ENCODE peak calls at places on chromosome 10, in seven cellular contexts. U, S, H, K, O, V and Y are unnamed samples.

GRCh38 chr10:79066460-79067240 is 2.1 kb upstream of the ZMIZ1 start:
- DNase-seq in H (no peak), O (no peak), U (no peak), K (no peak), S (peak; percentile 35), V (peak; percentile 69), Y (peak; percentile 35)

GRCh38 chr10:62442894-62443674 is 68.9 kb downstream of the ZNF365 start:
- DNase-seq in K (no peak), O (no peak), S (no peak), U (no peak), V (no peak), H (no peak), Y (no peak)

GRCh38 chr10:101141622-101142532 is 10.8 kb downstream of the TLX1 start:
- DNase-seq in O (peak; percentile 20), K (peak; percentile 4), U (peak; percentile 36), V (peak; percentile 88), H (peak; percentile 85), S (peak; percentile 72), Y (peak; percentile 74)

GRCh38 chr10:121975295-121976086 is 474 bp upstream of the NSMCE4A start:
- DNase-seq in U (no peak), V (peak; percentile 83), O (no peak), S (no peak), H (peak; percentile 9), K (no peak), Y (no peak)

GRCh38 chr10:58448121-58448935 is 63.1 kb downstream of the TFAM start:
- DNase-seq in K (no peak), U (no peak), V (no peak), O (no peak), S (no peak), H (no peak), Y (no peak)

GRCh38 chr10:123929791-123930190 is 38.2 kb upstream of the CPXM2 start:
- DNase-seq in K (no peak), V (no peak), S (no peak), U (no peak), O (no peak), H (no peak), Y (no peak)

GRCh38 chr10:61903184-61903990 is 1.9 kb downstream of the ARID5B start:
- DNase-seq in H (peak; percentile 77), O (peak; percentile 73), V (peak; percentile 61), K (peak; percentile 53), U (peak; percentile 51), S (peak; percentile 55), Y (peak; percentile 63)

GRCh38 chr10:47360419-47361040 is 12.4 kb downstream of the RBP3 start:
- DNase-seq in K (no peak), H (no peak), V (no peak), S (no peak), O (no peak), U (no peak), Y (no peak)

GRCh38 chr10:24771943-24772747 is 48.5 kb upstream of the ARHGAP21 start:
- DNase-seq in S (peak; percentile 46), O (no peak), K (no peak), V (no peak), U (no peak), H (no peak), Y (no peak)

GRCh38 chr10:71269301-71270288 is 49.5 kb upstream of the SLC29A3 start:
- DNase-seq in H (no peak), V (peak; percentile 91), K (no peak), O (peak; percentile 45), S (peak; percentile 49), U (no peak), Y (no peak)

GRCh38 chr10:27612615-27613014 is 108.5 kb downstream of the RAB18 start:
- DNase-seq in K (no peak), H (no peak), S (no peak), O (no peak), V (no peak), U (no peak), Y (no peak)

GRCh38 chr10:132616170-132616994 is 78.8 kb downstream of the INPP5A start:
- DNase-seq in U (no peak), H (no peak), S (no peak), V (no peak), K (no peak), O (no peak), Y (no peak)

GRCh38 chr10:78925800-78926319 is 142.9 kb upstream of the ZMIZ1 start:
- DNase-seq in H (no peak), U (peak; percentile 97), V (no peak), O (peak; percentile 99), S (peak; percentile 98), K (no peak), Y (peak; percentile 97)

GRCh38 chr10:72275351-72276012 is 1.8 kb downstream of the DDIT4 start:
- DNase-seq in K (no peak), U (no peak), S (peak; percentile 34), O (no peak), H (peak; percentile 49), V (no peak), Y (peak; percentile 61)

GRCh38 chr10:122647383-122647968 is 52.2 kb downstream of the C10orf120 start:
- DNase-seq in O (no peak), H (no peak), S (no peak), K (no peak), V (no peak), U (no peak), Y (no peak)

GRCh38 chr10:126919426-126919825 is 14.2 kb downstream of the DOCK1 start:
- DNase-seq in K (no peak), O (no peak), U (no peak), H (no peak), S (no peak), V (no peak), Y (no peak)

DNA sequence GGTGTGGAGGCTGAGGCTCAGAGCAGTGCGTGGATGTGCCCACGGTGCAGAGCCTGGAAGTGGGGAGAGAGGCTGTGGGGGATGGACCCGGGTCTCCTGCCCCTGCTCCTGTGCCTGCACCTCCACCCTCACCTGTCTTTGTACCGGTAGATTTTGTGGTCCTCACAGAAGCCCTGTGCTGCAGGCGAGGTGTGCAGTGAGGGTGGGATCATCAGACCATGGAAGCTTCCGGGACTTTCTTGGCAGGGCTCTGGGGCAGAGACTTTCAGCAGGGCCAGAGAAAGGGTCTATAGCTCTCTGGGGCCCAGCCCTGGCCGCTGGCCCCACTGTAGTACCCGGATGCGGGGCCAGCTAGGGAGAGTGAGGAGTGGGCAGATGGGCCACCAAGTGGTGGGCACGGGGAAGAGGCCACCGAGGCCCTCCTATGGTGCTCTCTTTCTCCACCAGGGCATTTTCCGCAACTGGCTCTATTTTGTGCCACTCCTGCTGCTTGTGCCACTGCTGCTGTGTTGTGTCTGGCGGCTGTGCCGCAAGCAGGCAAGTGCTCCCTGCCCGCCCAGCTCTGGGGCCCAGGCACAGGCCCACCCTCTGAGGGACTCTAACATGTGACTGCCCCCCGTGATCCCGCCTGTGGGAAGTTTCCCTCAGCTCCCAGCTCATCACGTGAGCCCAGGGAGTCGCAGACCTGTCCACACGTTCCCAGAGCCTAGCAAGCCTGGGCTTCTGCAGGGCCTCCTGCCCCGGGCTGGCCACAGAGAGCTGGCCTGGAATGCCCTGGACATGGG is 22.1 kb downstream of the ANTXRL start:
- DNase-seq in H (no peak), O (no peak), K (no peak), U (no peak), V (peak; percentile 20), S (no peak), Y (no peak)
- H2AFZ ChIP-seq in H (no peak overlapping the region), O (no peak overlapping the region), K (no peak overlapping the region), U (no peak overlapping the region), V (no peak overlapping the region), S (no peak overlapping the region), Y (no peak overlapping the region)

GRCh38 chr10:640673-641045 is 48.8 kb downstream of the DIP2C start:
- DNase-seq in H (no peak), U (no peak), V (no peak), K (no peak), O (no peak), S (no peak), Y (no peak)
- H4K20me1 ChIP-seq in H (no peaks in the 10 kb centered on the region), U (no peaks in the 10 kb centered on the region), V (no peaks in the 10 kb centered on the region), K (no peaks in the 10 kb centered on the region), O (peaks cover 89% of the 10 kb centered on the region), S (peaks cover 83% of the 10 kb centered on the region), Y (no peaks in the 10 kb centered on the region)

DNA sequence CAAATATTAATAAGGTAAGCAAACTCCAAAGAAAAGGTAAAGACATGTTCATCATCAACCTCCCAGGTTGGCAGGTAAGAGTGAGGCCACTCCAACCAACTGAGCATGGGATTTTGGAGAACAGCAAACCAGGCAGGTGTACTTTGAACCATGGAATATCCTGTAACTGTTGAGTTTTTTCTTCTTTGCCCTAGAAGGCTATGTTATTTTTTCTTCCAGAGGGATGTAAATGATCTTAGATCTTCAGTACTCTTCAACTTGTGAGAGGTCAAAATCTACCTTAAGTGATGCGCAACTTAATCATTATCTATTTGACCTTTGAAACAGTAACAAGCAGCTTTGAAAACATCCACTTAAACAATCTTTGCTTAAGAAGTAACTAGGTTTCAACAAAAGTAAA is at the start of gene CUBN:
- DNase-seq in S (no peak), H (no peak), V (no peak), O (no peak), K (no peak), U (no peak), Y (no peak)
- H2AFZ ChIP-seq in S (no peak within 1 kb of the TSS), H (no peak within 1 kb of the TSS), V (no peak within 1 kb of the TSS), O (no peak within 1 kb of the TSS), K (no peak within 1 kb of the TSS), U (no peak within 1 kb of the TSS), Y (no peak within 1 kb of the TSS)

DNA sequence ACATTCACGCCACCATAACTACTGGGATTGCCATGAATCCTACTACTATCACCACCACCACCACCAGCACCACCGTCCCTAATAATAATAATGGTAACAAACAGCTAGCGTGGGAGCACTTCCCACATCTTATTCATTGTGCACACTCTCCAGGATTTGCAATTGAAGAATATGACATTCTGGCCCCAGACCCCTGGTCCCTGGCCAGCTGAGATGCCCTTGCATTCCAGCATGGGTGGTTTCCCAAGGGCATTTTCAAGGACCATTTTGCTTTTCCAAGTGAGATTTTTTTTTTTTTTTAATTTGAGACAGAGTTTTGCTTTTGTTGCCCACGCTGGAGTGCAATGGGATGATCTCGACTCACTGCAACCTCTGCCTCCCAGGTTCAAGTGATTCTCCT is 14.7 kb downstream of the CTBP2 start:
- DNase-seq in K (no peak), V (no peak), O (no peak), H (no peak), U (no peak), S (no peak), Y (no peak)
- H4K20me1 ChIP-seq in K (no peaks in the 10 kb centered on the region), V (no peaks in the 10 kb centered on the region), O (peaks cover 99% of the 10 kb centered on the region), H (no peaks in the 10 kb centered on the region), U (peaks cover 93% of the 10 kb centered on the region), S (peaks cover 100% of the 10 kb centered on the region), Y (peaks cover 13% of the 10 kb centered on the region)

DNA sequence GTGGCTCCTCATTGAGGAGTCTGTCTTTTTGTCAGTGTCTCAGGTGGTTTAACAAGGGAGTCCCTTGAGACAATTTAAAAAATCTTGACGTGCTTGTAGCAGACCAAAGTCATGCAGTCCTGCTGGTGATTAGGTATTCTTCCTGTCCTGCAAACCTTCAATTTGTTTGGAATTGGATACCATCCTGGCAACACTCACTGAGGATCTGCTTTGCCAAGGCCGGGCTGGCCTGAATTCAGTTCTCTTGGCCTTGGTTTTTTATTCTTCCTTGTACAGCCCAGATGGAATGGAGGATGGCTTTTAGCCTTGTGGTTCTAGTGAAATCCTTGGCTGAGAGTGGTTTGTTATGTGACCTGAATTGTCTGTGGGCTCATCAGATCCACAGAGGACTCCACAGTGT is 129.0 kb downstream of the PLXDC2 start:
- DNase-seq in S (no peak), U (no peak), H (no peak), K (no peak), V (no peak), O (peak; percentile 36), Y (no peak)
- H2AFZ ChIP-seq in S (no peak overlapping the region), U (no peak overlapping the region), H (no peak overlapping the region), K (no peak overlapping the region), V (no peak overlapping the region), O (no peak overlapping the region), Y (no peak overlapping the region)